ENCODE peak calls at places on chromosomes 1 and 21, in six cellular contexts. B, I, R, S, W and E are unnamed samples.

GRCh38 chr21:38289697-38290096 is 32.9 kb downstream of the KCNJ15 start:
- DNase-seq in B (no peak), I (no peak), R (no peak), S (no peak), W (no peak), E (peak)

GRCh38 chr21:15932681-15933200 is 203.0 kb downstream of the USP25 start:
- DNase-seq in B (no peak), I (no peak), R (no peak), S (no peak), W (no peak), E (no peak)

GRCh38 chr1:91020967-91021685 is 709 bp downstream of the ZNF644 start:
- DNase-seq in B (peak), I (peak), R (peak), S (peak), W (peak), E (peak)

GRCh38 chr1:145751491-145752021 is 32.3 kb downstream of the CD160 start:
- DNase-seq in B (no peak), I (no peak), R (no peak), S (no peak), W (no peak), E (peak)

GRCh38 chr1:71039666-71040262 is 7.9 kb downstream of the PTGER3 start:
- DNase-seq in B (no peak), I (no peak), R (no peak), S (no peak), W (no peak), E (no peak)

GRCh38 chr1:106502659-106503058 is 553.8 kb upstream of the PRMT6 start:
- DNase-seq in B (no peak), I (no peak), R (no peak), S (no peak), W (no peak), E (no peak)

GRCh38 chr1:63713627-63714481 is 60.0 kb upstream of the ROR1 start:
- DNase-seq in B (no peak), I (no peak), R (peak), S (no peak), W (no peak), E (no peak)

GRCh38 chr1:10622896-10623295 is 148.1 kb downstream of the PEX14 start:
- DNase-seq in B (no peak), I (no peak), R (no peak), S (no peak), W (no peak), E (no peak)

GRCh38 chr1:233490488-233490887 is 123.4 kb upstream of the KCNK1 start:
- DNase-seq in B (no peak), I (no peak), R (no peak), S (no peak), W (no peak), E (no peak)

GRCh38 chr1:81509619-81510018 is 291.1 kb upstream of the ADGRL2 start:
- DNase-seq in B (no peak), I (no peak), R (no peak), S (no peak), W (no peak), E (no peak)

GRCh38 chr1:234608720-234609527 is 1.1 kb downstream of the IRF2BP2 start:
- DNase-seq in B (no peak), I (no peak), R (peak), S (peak), W (peak), E (peak)